ENCODE peak calls at places on chromosomes 12 and 14, in nine cellular contexts. F is HFFc6; C is Peyer's patch; Y is cardiac septum; I is NCI-H748 treated with DMSO at 0.1 percent for 48 hours; R is transverse colon; K is stimulated activated CD4-positive, alpha-beta T cell treated with anti-CD3 and anti-CD28 coated beads, Interleukin-12 subunit alpha, Interleukin-12 subunit beta, amount 100 ng/mL, for 48 hours; J is KG1; W is right atrium auricular region. G is an unnamed sample.

GRCh38 chr12:46266382-46266791 is 2.5 kb downstream of the SLC38A1 start:
- DNase-seq in C (peak; percentile 35), K (no peak), F (no peak), Y (no peak), R (peak; percentile 63), W (no peak), J (peak; percentile 30), I (peak; percentile 34), G (peak; percentile 58)

GRCh38 chr12:52370906-52371608 is 3.8 kb upstream of the KRT85 start:
- DNase-seq in Y (peak; percentile 65), C (no peak), K (no peak), R (peak; percentile 29), I (no peak), J (no peak), F (peak; percentile 13), W (peak; percentile 84), G (no peak)

GRCh38 chr14:74583689-74584434 is 28.2 kb downstream of the LTBP2 start:
- DNase-seq in F (peak; percentile 85), W (no peak), R (no peak), I (no peak), Y (peak; percentile 62), K (peak; percentile 44), J (no peak), C (no peak), G (no peak)

GRCh38 chr12:57603758-57604453 is 718 bp upstream of the DTX3 start:
- DNase-seq in C (no peak), R (peak; percentile 41), F (peak; percentile 45), K (no peak), J (no peak), I (no peak), Y (no peak), W (no peak), G (no peak)

GRCh38 chr12:83856803-83857202 is 1055.8 kb downstream of the SLC6A15 start:
- DNase-seq in W (no peak), J (no peak), Y (no peak), K (no peak), F (no peak), I (no peak), C (no peak), R (no peak), G (no peak)

GRCh38 chr12:64400041-64400440 is 4.2 kb upstream of the XPOT start:
- DNase-seq in I (no peak), C (no peak), R (no peak), K (no peak), W (no peak), F (no peak), Y (no peak), J (no peak), G (peak; percentile 47)

GRCh38 chr14:64501326-64502171 is 2.1 kb downstream of the ZBTB25 start:
- DNase-seq in F (peak; percentile 86), C (no peak), R (peak; percentile 68), K (no peak), Y (no peak), J (no peak), I (no peak), W (peak; percentile 80), G (peak; percentile 51)

GRCh38 chr12:64943686-64944085 is 119.2 kb downstream of the TBC1D30 start:
- DNase-seq in C (no peak), K (no peak), R (no peak), F (no peak), I (no peak), Y (no peak), W (no peak), J (no peak), G (no peak)

GRCh38 chr14:100614803-100615202 is 27.6 kb upstream of the BEGAIN start:
- DNase-seq in W (no peak), I (no peak), K (no peak), R (no peak), F (no peak), Y (no peak), C (no peak), J (no peak), G (no peak)

GRCh38 chr14:23153891-23154796 is 29.3 kb downstream of the SLC7A8 start:
- DNase-seq in J (no peak), I (no peak), C (peak; percentile 31), F (peak; percentile 91), R (peak; percentile 85), Y (peak; percentile 90), W (peak; percentile 96), K (no peak), G (no peak)

GRCh38 chr14:88005978-88006851 is 1.3 kb downstream of the GPR65 start:
- DNase-seq in F (no peak), I (no peak), W (no peak), K (peak; percentile 57), C (peak; percentile 73), Y (no peak), J (peak; percentile 81), R (peak; percentile 30), G (peak; percentile 88)

GRCh38 chr12:71661977-71662522 is 1.6 kb downstream of the ZFC3H1 start:
- DNase-seq in I (no peak), F (peak; percentile 46), J (no peak), W (no peak), Y (no peak), R (no peak), K (no peak), C (no peak), G (no peak)

GRCh38 chr14:103315368-103315911 is 18.6 kb upstream of the EIF5 start:
- DNase-seq in W (peak; percentile 72), C (no peak), F (no peak), Y (no peak), R (no peak), I (no peak), J (no peak), K (no peak), G (no peak)

GRCh38 chr14:37019488-37019887 is 152.9 kb downstream of the SLC25A21 start:
- DNase-seq in W (no peak), C (no peak), J (no peak), Y (no peak), R (no peak), K (no peak), I (no peak), F (no peak), G (no peak)

GRCh38 chr14:103099733-103100280 is 5.3 kb downstream of the EXOC3L4 start:
- DNase-seq in C (no peak), J (no peak), I (no peak), Y (no peak), F (no peak), W (no peak), R (no peak), K (no peak), G (no peak)

GRCh38 chr12:89286506-89286905 is 65.8 kb downstream of the DUSP6 start:
- DNase-seq in K (no peak), J (no peak), Y (no peak), I (no peak), R (no peak), F (no peak), C (no peak), W (no peak), G (no peak)

GRCh38 chr12:88752183-88752582 is 171.9 kb upstream of the KITLG start:
- DNase-seq in K (no peak), J (no peak), W (no peak), C (no peak), I (no peak), F (no peak), R (no peak), Y (no peak), G (no peak)

GRCh38 chr12:122979001-122979907 is 1.2 kb upstream of the ARL6IP4 start:
- DNase-seq in K (no peak), I (no peak), J (no peak), Y (no peak), W (no peak), R (no peak), C (no peak), F (no peak), G (no peak)

GRCh38 chr12:44078273-44078672 is 242.4 kb downstream of the TMEM117 start:
- DNase-seq in Y (no peak), J (no peak), C (no peak), I (no peak), R (no peak), K (no peak), F (no peak), W (no peak), G (no peak)

GRCh38 chr12:87196329-87196728 is 832.9 kb downstream of the C12orf50 start:
- DNase-seq in R (no peak), I (no peak), K (no peak), Y (no peak), F (no peak), J (no peak), C (no peak), W (no peak), G (no peak)

GRCh38 chr14:36510078-36510799 is 9.8 kb downstream of the NKX2-1 start:
- DNase-seq in J (no peak), K (no peak), F (no peak), C (no peak), I (peak; percentile 75), Y (no peak), W (no peak), R (no peak), G (no peak)

GRCh38 chr12:9971158-9971557 is at the start of gene CLEC12A:
- DNase-seq in I (no peak), W (no peak), J (no peak), Y (no peak), C (no peak), R (no peak), F (no peak), K (no peak), G (no peak)

GRCh38 chr14:94769413-94770250 is at the start of gene GSC:
- DNase-seq in K (no peak), Y (no peak), R (peak; percentile 17), W (no peak), C (no peak), F (no peak), I (peak; percentile 59), J (no peak), G (no peak)

GRCh38 chr12:88391556-88391955 is 188.7 kb downstream of the KITLG start:
- DNase-seq in F (peak; percentile 82), Y (no peak), K (no peak), W (no peak), C (no peak), R (no peak), J (no peak), I (no peak), G (no peak)

GRCh38 chr12:7108928-7109920 is at the start of gene C1RL:
- DNase-seq in K (peak; percentile 69), C (peak; percentile 92), J (peak; percentile 57), R (peak; percentile 93), W (peak; percentile 97), F (peak; percentile 69), Y (peak; percentile 94), I (peak; percentile 50), G (peak; percentile 56)

GRCh38 chr12:116916122-116916521 is 5.4 kb downstream of the FBXW8 start:
- DNase-seq in J (no peak), I (no peak), F (peak; percentile 69), W (no peak), Y (no peak), C (no peak), K (no peak), R (no peak), G (no peak)

GRCh38 chr14:93775744-93776143 is 12.5 kb downstream of the PRIMA1 start:
- DNase-seq in K (no peak), R (no peak), J (no peak), W (no peak), F (no peak), I (no peak), C (no peak), Y (no peak), G (no peak)

GRCh38 chr14:34301107-34301734 is 160.8 kb downstream of the SPTSSA start:
- DNase-seq in Y (no peak), F (peak; percentile 25), W (no peak), C (no peak), I (peak; percentile 59), J (no peak), R (no peak), K (no peak), G (no peak)

GRCh38 chr14:79583738-79584405 is 627.4 kb downstream of the DIO2 start:
- DNase-seq in W (no peak), R (no peak), I (no peak), Y (no peak), C (no peak), K (no peak), J (no peak), F (peak; percentile 64), G (no peak)

GRCh38 chr12:93813972-93814821 is 137.0 kb downstream of the CRADD start:
- DNase-seq in R (peak; percentile 59), I (no peak), W (peak; percentile 94), C (no peak), F (no peak), K (no peak), J (no peak), Y (peak; percentile 90), G (no peak)

GRCh38 chr14:92553456-92553855 is 39.9 kb downstream of the RIN3 start:
- DNase-seq in F (peak; percentile 25), K (no peak), W (no peak), Y (no peak), J (no peak), I (no peak), C (no peak), R (no peak), G (no peak)